ENCODE peak calls at places on chromosomes 4 and X, in five cellular contexts. X is A172, L is iPS DF 6.9, E is mucosa of descending colon, C is pancreas. U is an unnamed sample.

GRCh38 chr4:7419961-7420660 is 14.6 kb downstream of the PSAPL1 start:
- DNase-seq in X (no peak), L (no peak), E (no peak), C (no peak), U (peak; percentile 29)

GRCh38 chr4:4577359-4577875 is 35.6 kb upstream of the STX18 start:
- DNase-seq in X (no peak), L (no peak), E (no peak), C (no peak), U (no peak)

GRCh38 chrX:105695451-105695850 is 126.9 kb upstream of the NRK start:
- DNase-seq in X (no peak), L (no peak), E (no peak), C (no peak), U (no peak)

GRCh38 chr4:168059251-168059650 is 33.1 kb upstream of the ANXA10 start:
- DNase-seq in X (no peak), L (no peak), E (no peak), C (no peak), U (no peak)

GRCh38 chr4:38160487-38161207 is 200.4 kb downstream of the PTTG2 start:
- DNase-seq in X (peak; percentile 76), L (no peak), E (no peak), C (peak; percentile 82), U (peak; percentile 94)

GRCh38 chrX:119168104-119168503 is 40.5 kb upstream of the KIAA1210 start:
- DNase-seq in X (no peak), L (no peak), E (no peak), C (no peak), U (no peak)

GRCh38 chr4:74202062-74202586 is 44.2 kb downstream of the MTHFD2L start:
- DNase-seq in X (peak; percentile 25), L (no peak), E (no peak), C (no peak), U (no peak)

GRCh38 chrX:107818900-107819521 is 6.7 kb upstream of the MID2 start:
- DNase-seq in X (no peak), L (no peak), E (no peak), C (no peak), U (no peak)

GRCh38 chrX:155718964-155719586 is 106.3 kb upstream of the TMLHE start:
- DNase-seq in X (peak; percentile 24), L (no peak), E (no peak), C (no peak), U (no peak)

GRCh38 chrX:49039598-49040375 is 3.4 kb downstream of the TFE3 start:
- DNase-seq in X (peak; percentile 90), L (peak; percentile 68), E (peak; percentile 43), C (peak; percentile 46), U (no peak)

GRCh38 chrX:128408842-128409241 is 356.6 kb upstream of the ACTRT1 start:
- DNase-seq in X (no peak), L (no peak), E (no peak), C (no peak), U (no peak)

GRCh38 chr4:128847074-128847724 is 37.7 kb downstream of the JADE1 start:
- DNase-seq in X (peak; percentile 27), L (no peak), E (no peak), C (no peak), U (peak; percentile 35)

GRCh38 chrX:2325076-2325784 is 175.5 kb downstream of the DHRSX start:
- DNase-seq in X (no peak), L (no peak), E (peak; percentile 46), C (peak; percentile 75), U (no peak)

GRCh38 chrX:48703642-48704481 is 7.3 kb downstream of the SUV39H1 start:
- DNase-seq in X (peak; percentile 35), L (no peak), E (peak; percentile 34), C (no peak), U (no peak)

U was measured in NCI-H2029 treated with DMSO at 0.1 percent for 48 hours.